ENCODE peak calls at places on chromosomes 12 and 14, in four cellular contexts. R is IMR-90, V is K562, J is GM12878. Q is an unnamed sample.

GRCh38 chr14:102155150-102155549 is 15.5 kb downstream of the WDR20 start:
- DNase-seq in R (peak), J (no peak), V (no peak), Q (no peak)

GRCh38 chr14:28308727-28309126 is 457.9 kb upstream of the FOXG1 start:
- DNase-seq in R (no peak), V (no peak), J (no peak), Q (peak)

GRCh38 chr12:95173392-95174251 is 43.6 kb downstream of the FGD6 start:
- DNase-seq in R (peak), V (peak), J (no peak), Q (peak)

GRCh38 chr12:51262758-51263177 is 7.4 kb downstream of the SMAGP start:
- DNase-seq in J (no peak), R (peak), V (no peak), Q (peak)

GRCh38 chr14:89308232-89308959 is 108.6 kb downstream of the FOXN3 start:
- DNase-seq in R (peak), V (no peak), J (no peak), Q (no peak)

GRCh38 chr14:99127651-99128167 is 144.3 kb downstream of the BCL11B start:
- DNase-seq in J (no peak), R (no peak), V (no peak), Q (no peak)

GRCh38 chr14:100901391-100902183 is 1.9 kb downstream of the RTL1 start:
- DNase-seq in V (no peak), J (no peak), R (no peak), Q (no peak)

GRCh38 chr12:118591-118990 is 52.0 kb downstream of the IQSEC3 start:
- DNase-seq in V (no peak), J (no peak), R (no peak), Q (no peak)

GRCh38 chr12:114834621-114835020 is 150.6 kb upstream of the TBX3 start:
- DNase-seq in J (no peak), V (no peak), R (peak), Q (no peak)

GRCh38 chr12:121465921-121466799 is 66.2 kb downstream of the RNF34 start:
- DNase-seq in R (no peak), V (no peak), J (no peak), Q (peak)

GRCh38 chr12:106845910-106846309 is 71.4 kb downstream of the RIC8B start:
- DNase-seq in R (no peak), V (no peak), J (no peak), Q (no peak)

GRCh38 chr12:67271976-67272375 is 2.8 kb downstream of the CAND1 start:
- DNase-seq in V (no peak), J (no peak), R (peak), Q (no peak)

GRCh38 chr14:68278568-68279436 is 459.2 kb downstream of the RAD51B start:
- DNase-seq in R (peak), V (peak), J (no peak), Q (no peak)

GRCh38 chr14:94748667-94749347 is 21.1 kb downstream of the GSC start:
- DNase-seq in R (no peak), V (no peak), J (no peak), Q (no peak)

GRCh38 chr12:8681129-8681902 is 16.5 kb upstream of the RIMKLB start:
- DNase-seq in J (no peak), V (no peak), R (peak), Q (peak)

GRCh38 chr12:50619610-50619958 is 114.8 kb downstream of the DIP2B start:
- DNase-seq in J (no peak), V (no peak), R (no peak), Q (no peak)

GRCh38 chr12:132593938-132594358 is 16.4 kb downstream of the LRCOL1 start:
- DNase-seq in J (no peak), V (peak), R (peak), Q (peak)

GRCh38 chr14:24430682-24431568 is 1.2 kb downstream of the KHNYN start:
- DNase-seq in J (no peak), V (no peak), R (peak), Q (peak)

GRCh38 chr14:102159841-102160240 is 20.1 kb downstream of the WDR20 start:
- DNase-seq in J (no peak), V (no peak), R (no peak), Q (no peak)

GRCh38 chr12:32859389-32859788 is 37.2 kb downstream of the PKP2 start:
- DNase-seq in V (no peak), R (no peak), J (no peak), Q (no peak)

GRCh38 chr12:46749322-46749721 is 76.5 kb downstream of the SLC38A4 start:
- DNase-seq in R (no peak), V (no peak), J (no peak), Q (no peak)

GRCh38 chr12:5305861-5306545 is 125.9 kb upstream of the NTF3 start:
- DNase-seq in R (no peak), J (no peak), V (no peak), Q (no peak)

GRCh38 chr12:48883305-48884171 is 17.9 kb upstream of the RND1 start:
- DNase-seq in V (no peak), R (peak), J (no peak), Q (peak)

GRCh38 chr14:62745496-62745895 is 299.8 kb downstream of the KCNH5 start:
- DNase-seq in R (peak), V (no peak), J (no peak), Q (no peak)

GRCh38 chr12:130658106-130658505 is 58.0 kb downstream of the RIMBP2 start:
- DNase-seq in V (no peak), J (no peak), R (no peak), Q (no peak)

GRCh38 chr12:20549115-20549719 is 145.9 kb upstream of the SLCO1C1 start:
- DNase-seq in R (peak), V (no peak), J (no peak), Q (peak)

GRCh38 chr12:131112690-131113290 is 159.1 kb downstream of the ADGRD1 start:
- DNase-seq in V (no peak), R (no peak), J (no peak), Q (no peak)

GRCh38 chr12:127620956-127621355 is 646.0 kb upstream of the TMEM132C start:
- DNase-seq in R (no peak), V (no peak), J (no peak), Q (no peak)

GRCh38 chr14:103697601-103698379 is 17.5 kb downstream of the XRCC3 start:
- DNase-seq in J (no peak), R (no peak), V (no peak), Q (no peak)

GRCh38 chr14:25007832-25008231 is 42.1 kb downstream of the STXBP6 start:
- DNase-seq in J (no peak), R (no peak), V (no peak), Q (no peak)

GRCh38 chr14:92108345-92109254 is 2.2 kb upstream of the ATXN3 start:
- DNase-seq in J (no peak), R (no peak), V (no peak), Q (no peak)

GRCh38 chr14:99772371-99773283 is 20.6 kb upstream of the EML1 start:
- DNase-seq in R (no peak), J (no peak), V (no peak), Q (no peak)

GRCh38 chr14:100889641-100890040 is 13.9 kb downstream of the RTL1 start:
- DNase-seq in R (no peak), J (no peak), V (no peak), Q (no peak)

GRCh38 chr14:68781161-68782021 is 11.5 kb downstream of the ZFP36L1 start:
- DNase-seq in R (no peak), J (no peak), V (peak), Q (no peak)

GRCh38 chr12:75554556-75554880 is 43.1 kb upstream of the KRR1 start:
- DNase-seq in R (no peak), V (no peak), J (no peak), Q (no peak)

GRCh38 chr14:23352506-23353432 is at the start of gene SLC22A17:
- DNase-seq in V (no peak), J (no peak), R (peak), Q (peak)

DNA sequence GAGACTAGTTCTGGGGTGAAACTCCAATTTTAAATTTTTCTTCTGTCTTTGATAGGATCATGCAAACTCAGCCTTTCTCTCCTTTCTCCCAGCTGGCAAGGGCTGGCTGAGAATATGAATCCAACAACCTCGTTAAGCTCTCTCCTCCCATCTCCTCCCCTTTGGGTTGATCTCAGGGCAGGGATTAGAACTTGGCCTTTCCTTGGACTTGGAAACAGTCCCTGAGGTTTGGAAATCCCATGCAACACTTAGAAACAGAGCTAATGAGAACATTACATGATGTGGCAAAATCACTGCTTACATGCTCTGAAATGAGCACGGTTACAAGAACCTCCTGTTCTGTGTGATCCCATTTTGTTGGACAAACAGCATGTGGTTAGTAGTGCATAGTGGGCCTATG is 31.6 kb downstream of the ACACB start:
- DNase-seq in V (no peak), J (no peak), R (no peak), Q (no peak)
- TF ChIP-seq FOS in V (no peak), J (no peak), R (no peak), Q (no peak)

GRCh38 chr12:113269257-113269943 is 48.1 kb downstream of the TPCN1 start:
- DNase-seq in R (no peak), V (no peak), J (no peak), Q (no peak)
- TF ChIP-seq FOS in R (no peak), V (no peak), J (no peak), Q (no peak)

DNA sequence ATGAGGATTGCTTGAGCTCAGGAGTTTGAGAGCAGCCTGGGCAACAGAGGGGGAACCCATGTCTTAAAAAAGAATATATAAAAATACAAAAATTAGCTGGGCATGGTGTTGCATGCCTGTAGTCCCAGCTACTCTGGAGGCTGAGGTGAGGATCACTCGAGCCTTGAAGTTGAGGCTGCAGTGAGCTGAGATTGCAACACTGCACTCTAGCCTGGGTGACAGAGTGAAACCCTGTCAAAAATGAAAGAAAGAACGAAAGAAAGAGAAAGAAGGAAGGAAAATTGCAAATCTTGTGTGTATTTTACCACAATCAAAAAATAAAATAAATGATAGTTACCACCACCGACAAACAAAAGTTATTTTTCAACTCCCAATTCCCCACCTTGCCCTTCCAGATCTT is 45.3 kb downstream of the SPRING1 start:
- DNase-seq in V (no peak), J (no peak), R (no peak), Q (no peak)
- TF ChIP-seq FOS in V (no peak), J (no peak), R (no peak), Q (no peak)

GRCh38 chr12:68614772-68615171 is 4.1 kb downstream of the RAP1B start:
- DNase-seq in V (no peak), R (no peak), J (no peak), Q (no peak)
- TF ChIP-seq FOS in V (no peak), R (no peak), J (no peak), Q (no peak)

GRCh38 chr14:87468531-87468930 is 524.5 kb downstream of the GALC start:
- DNase-seq in V (no peak), R (no peak), J (no peak), Q (no peak)
- TF ChIP-seq FOS in V (no peak), R (no peak), J (no peak), Q (no peak)